ENCODE peak calls at places on chromosomes 7 and 10, in four cellular contexts. S is activated naive CD8-positive, alpha-beta T cell treated with anti-CD3 and anti-CD28 coated beads, Interleukin-2, amount 50 U/mL, for 24 hours; X is transverse colon; V is left cardiac atrium. C is an unnamed sample.

GRCh38 chr10:121231059-121231458 is 367.2 kb downstream of the FGFR2 start:
- DNase-seq in X (no peak), S (no peak), V (no peak), C (no peak)

GRCh38 chr7:26369519-26370385 is 78.1 kb downstream of the SNX10 start:
- DNase-seq in S (peak), V (no peak), X (peak), C (peak)

GRCh38 chr10:72263613-72264241 is 10.0 kb upstream of the DDIT4 start:
- DNase-seq in X (peak), S (no peak), V (no peak), C (no peak)

GRCh38 chr10:100192350-100192749 is 6.5 kb upstream of the ERLIN1 start:
- DNase-seq in V (no peak), S (no peak), X (no peak), C (no peak)

GRCh38 chr10:4351723-4352565 is 474.1 kb upstream of the AKR1E2 start:
- DNase-seq in X (no peak), S (no peak), V (no peak), C (no peak)

GRCh38 chr10:101495324-101495925 is 92.6 kb downstream of the POLL start:
- DNase-seq in V (no peak), X (no peak), S (no peak), C (peak)

GRCh38 chr7:19538036-19538435 is 170.8 kb downstream of the POLR1F start:
- DNase-seq in X (no peak), S (no peak), V (no peak), C (no peak)

GRCh38 chr7:148624735-148625134 is 34.2 kb downstream of the C7orf33 start:
- DNase-seq in S (no peak), X (no peak), V (no peak), C (no peak)

GRCh38 chr10:28644647-28645046 is 32.7 kb upstream of the BAMBI start:
- DNase-seq in V (no peak), S (no peak), X (no peak), C (no peak)

GRCh38 chr7:111705807-111706206 is 143.5 kb upstream of the IMMP2L start:
- DNase-seq in X (no peak), V (no peak), S (no peak), C (no peak)

GRCh38 chr7:13231216-13231615 is 543.8 kb downstream of the ARL4A start:
- DNase-seq in V (no peak), X (no peak), S (no peak), C (no peak)

GRCh38 chr7:29593458-29593857 is 29.8 kb downstream of the PRR15 start:
- DNase-seq in X (no peak), V (no peak), S (no peak), C (no peak)

C was measured in K562.